ENCODE peak calls at places on chromosomes 1 and 21, in five cellular contexts. J, M, R, O and B are unnamed samples.

GRCh38 chr1:27416387-27417111 is 24.1 kb downstream of the GPR3 start:
- DNase-seq in O (no peak), J (peak; percentile 56), R (peak; percentile 75), M (no peak), B (peak; percentile 51)

GRCh38 chr21:35511298-35512162 is 462.4 kb upstream of the RUNX1 start:
- DNase-seq in J (no peak), R (peak; percentile 47), M (no peak), O (no peak), B (no peak)

GRCh38 chr1:202131956-202132821 is 9.5 kb downstream of the GPR37L1 start:
- DNase-seq in R (no peak), O (peak; percentile 76), M (peak; percentile 68), J (no peak), B (no peak)

GRCh38 chr1:204127597-204128242 is 24.1 kb downstream of the ETNK2 start:
- DNase-seq in M (peak; percentile 61), R (peak; percentile 15), J (peak; percentile 43), O (peak; percentile 64), B (peak; percentile 22)

GRCh38 chr21:28485301-28486022 is 507.2 kb downstream of the LTN1 start:
- DNase-seq in J (no peak), O (no peak), R (no peak), M (no peak), B (no peak)

GRCh38 chr1:201171063-201172036 is 17.1 kb upstream of the TMEM9 start:
- DNase-seq in R (peak; percentile 69), M (no peak), J (no peak), O (peak; percentile 58), B (peak; percentile 61)

GRCh38 chr1:20290624-20291597 is at the start of gene VWA5B1:
- DNase-seq in R (no peak), J (no peak), M (no peak), O (no peak), B (no peak)

GRCh38 chr1:160366731-160367515 is at the start of gene NHLH1:
- DNase-seq in J (no peak), O (no peak), R (no peak), M (no peak), B (no peak)

GRCh38 chr1:59052194-59052593 is 244.7 kb upstream of the FGGY start:
- DNase-seq in M (no peak), O (no peak), J (no peak), R (no peak), B (no peak)

GRCh38 chr1:87292684-87293493 is 35.8 kb upstream of the LMO4 start:
- DNase-seq in R (peak; percentile 66), M (peak; percentile 60), O (no peak), J (peak; percentile 30), B (peak; percentile 67)

GRCh38 chr21:24118738-24119470 is 1488.4 kb downstream of the MRPL39 start:
- DNase-seq in R (no peak), J (no peak), O (no peak), M (no peak), B (no peak)

GRCh38 chr1:177246710-177247588 is 76.2 kb downstream of the BRINP2 start:
- DNase-seq in R (no peak), J (no peak), O (no peak), M (no peak), B (no peak)

GRCh38 chr1:9914603-9914937 is 4.5 kb upstream of the CTNNBIP1 start:
- DNase-seq in R (no peak), O (no peak), M (no peak), J (no peak), B (no peak)

GRCh38 chr1:228956864-228957263 is 221.6 kb downstream of the RHOU start:
- DNase-seq in M (no peak), J (no peak), O (no peak), R (no peak), B (no peak)

GRCh38 chr1:14756617-14757259 is 158.3 kb downstream of the KAZN start:
- DNase-seq in O (no peak), M (no peak), J (no peak), R (no peak), B (no peak)